ENCODE peak calls at places on chromosomes 11 and 22, in seven cellular contexts. G, A, D, V, C, Z and K are unnamed samples.

GRCh38 chr22:17199131-17199731 is 20.0 kb downstream of the ADA2 start:
- DNase-seq in G (no peak), A (no peak), D (no peak), V (no peak), C (no peak), Z (peak; percentile 21), K (no peak)

GRCh38 chr22:32986773-32987050 is 71.5 kb downstream of the SYN3 start:
- DNase-seq in G (no peak), A (no peak), D (no peak), V (no peak), C (no peak), Z (no peak), K (no peak)

GRCh38 chr22:19755722-19756287 is 4.8 kb upstream of the TBX1 start:
- DNase-seq in G (no peak), A (no peak), D (peak; percentile 18), V (no peak), C (no peak), Z (no peak), K (no peak)

GRCh38 chr11:108923413-108923812 is 258.5 kb downstream of the DDX10 start:
- DNase-seq in G (no peak), A (no peak), D (no peak), V (no peak), C (no peak), Z (no peak), K (no peak)

GRCh38 chr11:131491503-131491902 is 121.1 kb downstream of the NTM start:
- DNase-seq in G (no peak), A (no peak), D (no peak), V (no peak), C (no peak), Z (no peak), K (no peak)

GRCh38 chr22:49243335-49243734 is 584.3 kb downstream of the BRD1 start:
- DNase-seq in G (no peak), A (no peak), D (no peak), V (no peak), C (no peak), Z (no peak), K (peak; percentile 27)

GRCh38 chr11:87254582-87254981 is 216.8 kb downstream of the TMEM135 start:
- DNase-seq in G (no peak), A (no peak), D (no peak), V (no peak), C (no peak), Z (no peak), K (no peak)

GRCh38 chr11:16632295-16633200 is 105.9 kb upstream of the C11orf58 start:
- DNase-seq in G (peak; percentile 38), A (peak; percentile 66), D (no peak), V (no peak), C (no peak), Z (no peak), K (no peak)

GRCh38 chr11:47981667-47982404 is 1.5 kb downstream of the PTPRJ start:
- DNase-seq in G (peak; percentile 39), A (no peak), D (no peak), V (peak; percentile 35), C (no peak), Z (no peak), K (no peak)

GRCh38 chr11:118406599-118407166 is 5.3 kb downstream of the ATP5MG start:
- DNase-seq in G (no peak), A (no peak), D (no peak), V (no peak), C (peak; percentile 43), Z (no peak), K (no peak)

GRCh38 chr11:119486016-119486415 is 63.0 kb upstream of the THY1 start:
- DNase-seq in G (no peak), A (no peak), D (no peak), V (no peak), C (no peak), Z (no peak), K (no peak)

GRCh38 chr11:115087791-115088190 is 409.5 kb downstream of the NXPE2 start:
- DNase-seq in G (no peak), A (no peak), D (no peak), V (no peak), C (no peak), Z (no peak), K (no peak)

GRCh38 chr22:37258005-37258790 is 14.1 kb upstream of the RAC2 start:
- DNase-seq in G (no peak), A (peak; percentile 48), D (no peak), V (no peak), C (no peak), Z (no peak), K (no peak)

GRCh38 chr22:47535681-47536080 is 773.2 kb downstream of the TBC1D22A start:
- DNase-seq in G (no peak), A (no peak), D (no peak), V (no peak), C (no peak), Z (no peak), K (no peak)

GRCh38 chr11:111707039-111707690 is 59.0 kb downstream of the PPP2R1B start:
- DNase-seq in G (no peak), A (peak; percentile 26), D (no peak), V (peak; percentile 38), C (peak; percentile 93), Z (peak; percentile 63), K (no peak)

GRCh38 chr11:132962026-132962425 is 570.3 kb downstream of the OPCML start:
- DNase-seq in G (no peak), A (no peak), D (no peak), V (no peak), C (peak; percentile 37), Z (peak; percentile 29), K (no peak)

GRCh38 chr11:73889019-73889418 is 12.2 kb downstream of the PAAF1 start:
- DNase-seq in G (no peak), A (peak; percentile 79), D (no peak), V (no peak), C (no peak), Z (no peak), K (no peak)

GRCh38 chr11:87315229-87315628 is 277.5 kb downstream of the TMEM135 start:
- DNase-seq in G (no peak), A (no peak), D (no peak), V (no peak), C (no peak), Z (no peak), K (no peak)

GRCh38 chr22:17707526-17707925 is 66.7 kb downstream of the BID start:
- DNase-seq in G (no peak), A (no peak), D (no peak), V (no peak), C (no peak), Z (no peak), K (no peak)

GRCh38 chr11:57896641-57897145 is 127.0 kb upstream of the OR9Q1 start:
- DNase-seq in G (no peak), A (no peak), D (no peak), V (no peak), C (no peak), Z (no peak), K (peak; percentile 40)

GRCh38 chr11:6817668-6818067 is 18.2 kb upstream of the OR6A2 start:
- DNase-seq in G (no peak), A (no peak), D (no peak), V (no peak), C (no peak), Z (no peak), K (no peak)

GRCh38 chr11:110453684-110454354 is 24.1 kb downstream of the FDX1 start:
- DNase-seq in G (no peak), A (no peak), D (no peak), V (no peak), C (no peak), Z (no peak), K (no peak)

GRCh38 chr11:23205156-23205871 is 345.0 kb upstream of the CCDC179 start:
- DNase-seq in G (no peak), A (peak; percentile 45), D (no peak), V (no peak), C (no peak), Z (no peak), K (no peak)

DNA sequence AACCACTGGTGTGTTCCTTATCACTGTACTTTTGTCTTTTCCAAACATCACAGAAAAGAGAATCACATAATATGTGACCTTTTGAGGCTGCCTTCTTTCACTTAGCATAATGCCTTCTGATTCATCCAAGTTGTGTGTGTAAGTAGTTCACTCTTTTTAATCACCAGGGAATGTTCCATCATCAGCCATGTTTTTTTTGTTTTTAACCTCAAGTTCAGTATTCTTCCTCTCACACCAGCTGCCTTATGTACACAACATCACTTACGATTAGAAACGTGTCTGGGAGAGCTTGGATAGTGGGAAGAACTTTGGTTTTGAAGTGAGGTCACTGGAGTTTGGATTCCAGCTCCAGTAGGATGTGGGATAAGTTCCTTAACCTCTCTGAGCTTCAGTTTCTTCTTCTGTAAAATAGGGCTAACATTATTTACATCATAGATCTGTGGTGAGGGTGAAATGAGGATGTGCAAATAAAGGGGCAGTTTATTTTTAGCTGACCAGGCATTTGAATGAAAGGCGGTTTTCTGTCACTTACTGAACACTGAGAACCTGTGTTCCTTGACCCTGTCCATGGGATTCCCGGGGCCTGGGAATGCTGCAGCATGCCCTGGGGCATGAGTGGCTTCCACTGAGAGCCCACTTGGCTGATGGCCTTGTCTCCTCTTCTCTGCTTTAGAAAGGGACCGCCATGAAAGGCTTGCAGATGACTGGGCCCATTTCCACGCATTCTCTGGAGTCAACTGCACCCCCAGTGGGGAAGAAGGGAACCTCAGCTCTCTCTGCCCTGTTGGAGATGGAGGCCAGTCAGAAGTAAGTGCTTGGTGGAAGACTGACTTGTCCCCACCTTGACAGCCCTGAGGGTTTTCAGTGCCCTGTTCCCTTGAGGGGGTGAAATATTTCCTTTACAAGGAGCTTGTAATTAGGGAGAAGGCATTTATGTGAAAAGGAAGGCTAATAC is 92.6 kb downstream of the DEPDC5 start:
- DNase-seq in G (peak; percentile 20), A (no peak), D (no peak), V (no peak), C (no peak), Z (no peak), K (no peak)
- TF ChIP-seq CTCF in G (no peak), A (peak; percentile 47), D (no peak), V (peak; percentile 39), C (peak; percentile 44), Z (no peak), K (peak; percentile 64)

GRCh38 chr22:21867528-21868266 is at the start of gene MAPK1:
- DNase-seq in G (peak; percentile 86), A (peak; percentile 77), D (peak; percentile 93), V (peak; percentile 95), C (peak; percentile 49), Z (peak; percentile 88), K (peak; percentile 94)
- TF ChIP-seq CTCF in G (no peak), A (peak; percentile 35), D (peak; percentile 47), V (peak; percentile 46), C (peak; percentile 24), Z (no peak), K (peak; percentile 61)

GRCh38 chr11:34916014-34916809 is at the start of the genes APIP and PDHX:
- DNase-seq in G (peak; percentile 99), A (peak; percentile 98), D (peak; percentile 91), V (peak; percentile 99), C (peak; percentile 98), Z (peak; percentile 96), K (peak; percentile 97)
- TF ChIP-seq CTCF in G (no peak), A (no peak), D (no peak), V (no peak), C (no peak), Z (no peak), K (no peak)

DNA sequence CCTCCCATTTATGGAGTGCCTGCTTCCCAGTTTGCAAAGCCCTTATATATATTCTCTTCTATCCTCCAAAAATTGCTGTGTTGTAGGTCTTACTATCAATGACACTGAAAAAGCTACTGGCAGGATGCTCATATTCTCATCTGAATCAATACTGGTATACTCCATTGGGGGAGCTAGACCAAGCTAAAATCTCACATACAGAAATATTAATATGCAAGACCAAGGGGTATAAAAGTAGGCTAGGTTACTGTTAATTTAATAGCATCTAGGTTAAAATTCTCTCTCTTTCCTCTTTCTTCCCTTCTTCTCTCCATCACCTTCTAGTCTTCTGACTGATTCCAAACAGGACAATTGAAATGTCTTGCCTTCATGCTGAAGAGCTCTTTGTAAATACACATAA is 17.1 kb upstream of the BDNF start:
- DNase-seq in G (peak; percentile 56), A (peak; percentile 50), D (no peak), V (no peak), C (no peak), Z (no peak), K (no peak)
- TF ChIP-seq CTCF in G (peak; percentile 51), A (peak; percentile 48), D (no peak), V (no peak), C (no peak), Z (no peak), K (peak; percentile 70)